ENCODE peak calls at places on chromosomes 12 and 14, in six cellular contexts. One of them, this sample, is unnamed.

GRCh38 chr12:42588981-42589464 is 523 bp downstream of the PRICKLE1 start:
- DNase-seq in HCT116: no peak
- DNase-seq in OCI-LY7: peak; percentile 11
- DNase-seq in neural progenitor cell: peak; percentile 84
- DNase-seq in PC-3: peak; percentile 64
- DNase-seq in GM23338: peak; percentile 83
- DNase-seq in this sample: peak; percentile 71

GRCh38 chr12:108511633-108512540 is 3.2 kb upstream of the FICD start:
- DNase-seq in neural progenitor cell: peak; percentile 80
- DNase-seq in OCI-LY7: peak; percentile 81
- DNase-seq in GM23338: peak; percentile 93
- DNase-seq in HCT116: peak; percentile 50
- DNase-seq in PC-3: peak; percentile 85
- DNase-seq in this sample: peak; percentile 68

GRCh38 chr12:38906482-38907170 is 1.2 kb upstream of the CPNE8 start:
- DNase-seq in HCT116: peak; percentile 74
- DNase-seq in PC-3: peak; percentile 91
- DNase-seq in OCI-LY7: no peak
- DNase-seq in GM23338: peak; percentile 94
- DNase-seq in neural progenitor cell: peak; percentile 96
- DNase-seq in this sample: peak; percentile 90

GRCh38 chr12:116291218-116291617 is 13.7 kb upstream of the MED13L start:
- DNase-seq in PC-3: no peak
- DNase-seq in OCI-LY7: no peak
- DNase-seq in neural progenitor cell: no peak
- DNase-seq in HCT116: no peak
- DNase-seq in GM23338: no peak
- DNase-seq in this sample: no peak

GRCh38 chr12:11755311-11755930 is 105.9 kb downstream of the ETV6 start:
- DNase-seq in OCI-LY7: no peak
- DNase-seq in PC-3: no peak
- DNase-seq in neural progenitor cell: no peak
- DNase-seq in GM23338: no peak
- DNase-seq in HCT116: no peak
- DNase-seq in this sample: no peak

GRCh38 chr12:15151141-15152091 is 69.8 kb downstream of the RERG start:
- DNase-seq in GM23338: peak; percentile 35
- DNase-seq in PC-3: peak; percentile 42
- DNase-seq in neural progenitor cell: peak; percentile 38
- DNase-seq in OCI-LY7: peak; percentile 21
- DNase-seq in HCT116: peak; percentile 6
- DNase-seq in this sample: peak; percentile 38

GRCh38 chr12:107406932-107407331 is 278.7 kb upstream of the PWP1 start:
- DNase-seq in GM23338: no peak
- DNase-seq in PC-3: no peak
- DNase-seq in neural progenitor cell: no peak
- DNase-seq in HCT116: no peak
- DNase-seq in OCI-LY7: no peak
- DNase-seq in this sample: no peak

GRCh38 chr14:101017806-101018560 is 114.5 kb upstream of the RTL1 start:
- DNase-seq in PC-3: no peak
- DNase-seq in GM23338: no peak
- DNase-seq in OCI-LY7: no peak
- DNase-seq in neural progenitor cell: no peak
- DNase-seq in HCT116: no peak
- DNase-seq in this sample: no peak

GRCh38 chr12:75611041-75611440 is 99.6 kb upstream of the KRR1 start:
- DNase-seq in OCI-LY7: peak; percentile 13
- DNase-seq in PC-3: no peak
- DNase-seq in GM23338: peak; percentile 40
- DNase-seq in HCT116: no peak
- DNase-seq in neural progenitor cell: no peak
- DNase-seq in this sample: no peak

GRCh38 chr12:76637807-76638206 is 78.2 kb upstream of the OSBPL8 start:
- DNase-seq in GM23338: no peak
- DNase-seq in OCI-LY7: no peak
- DNase-seq in PC-3: peak; percentile 87
- DNase-seq in neural progenitor cell: no peak
- DNase-seq in HCT116: no peak
- DNase-seq in this sample: peak; percentile 70

GRCh38 chr12:8773456-8773855 is 49.0 kb upstream of the A2ML1 start:
- DNase-seq in HCT116: no peak
- DNase-seq in PC-3: no peak
- DNase-seq in GM23338: no peak
- DNase-seq in neural progenitor cell: no peak
- DNase-seq in OCI-LY7: no peak
- DNase-seq in this sample: no peak

GRCh38 chr12:110340706-110341105 is 59.7 kb downstream of the ATP2A2 start:
- DNase-seq in GM23338: no peak
- DNase-seq in HCT116: no peak
- DNase-seq in neural progenitor cell: no peak
- DNase-seq in PC-3: no peak
- DNase-seq in OCI-LY7: no peak
- DNase-seq in this sample: no peak

GRCh38 chr14:54606178-54606577 is 39.2 kb downstream of the SAMD4A start:
- DNase-seq in GM23338: peak; percentile 59
- DNase-seq in HCT116: no peak
- DNase-seq in PC-3: no peak
- DNase-seq in neural progenitor cell: peak; percentile 7
- DNase-seq in OCI-LY7: no peak
- DNase-seq in this sample: peak; percentile 69

GRCh38 chr12:41993283-41993682 is 151.4 kb downstream of the GXYLT1 start:
- DNase-seq in neural progenitor cell: no peak
- DNase-seq in OCI-LY7: no peak
- DNase-seq in HCT116: no peak
- DNase-seq in GM23338: no peak
- DNase-seq in PC-3: no peak
- DNase-seq in this sample: no peak

GRCh38 chr14:85516239-85517112 is 13.5 kb upstream of the FLRT2 start:
- DNase-seq in HCT116: no peak
- DNase-seq in PC-3: peak; percentile 24
- DNase-seq in OCI-LY7: no peak
- DNase-seq in GM23338: no peak
- DNase-seq in neural progenitor cell: no peak
- DNase-seq in this sample: peak; percentile 93

GRCh38 chr14:77423423-77423822 is at the start of gene NOXRED1:
- DNase-seq in neural progenitor cell: no peak
- DNase-seq in PC-3: no peak
- DNase-seq in GM23338: no peak
- DNase-seq in OCI-LY7: no peak
- DNase-seq in HCT116: no peak
- DNase-seq in this sample: no peak

GRCh38 chr14:77426396-77426795 is 3.1 kb upstream of the NOXRED1 start:
- DNase-seq in neural progenitor cell: no peak
- DNase-seq in HCT116: no peak
- DNase-seq in GM23338: no peak
- DNase-seq in PC-3: no peak
- DNase-seq in OCI-LY7: no peak
- DNase-seq in this sample: no peak

GRCh38 chr14:77421241-77421640 is 2.1 kb downstream of the NOXRED1 start:
- DNase-seq in HCT116: no peak
- DNase-seq in neural progenitor cell: no peak
- DNase-seq in PC-3: peak; percentile 47
- DNase-seq in GM23338: no peak
- DNase-seq in OCI-LY7: no peak
- DNase-seq in this sample: peak; percentile 4

GRCh38 chr14:77424862-77425261 is 1.5 kb upstream of the NOXRED1 start:
- DNase-seq in PC-3: no peak
- DNase-seq in GM23338: peak; percentile 63
- DNase-seq in OCI-LY7: no peak
- DNase-seq in neural progenitor cell: no peak
- DNase-seq in HCT116: no peak
- DNase-seq in this sample: no peak
- TF ChIP-seq EZH2phosphoT487 in PC-3: no peak
- TF ChIP-seq EZH2phosphoT487 in GM23338: no peak
- TF ChIP-seq EZH2phosphoT487 in OCI-LY7: no peak
- TF ChIP-seq EZH2phosphoT487 in neural progenitor cell: no peak
- TF ChIP-seq EZH2phosphoT487 in HCT116: no peak
- TF ChIP-seq EZH2phosphoT487 in this sample: no peak

DNA sequence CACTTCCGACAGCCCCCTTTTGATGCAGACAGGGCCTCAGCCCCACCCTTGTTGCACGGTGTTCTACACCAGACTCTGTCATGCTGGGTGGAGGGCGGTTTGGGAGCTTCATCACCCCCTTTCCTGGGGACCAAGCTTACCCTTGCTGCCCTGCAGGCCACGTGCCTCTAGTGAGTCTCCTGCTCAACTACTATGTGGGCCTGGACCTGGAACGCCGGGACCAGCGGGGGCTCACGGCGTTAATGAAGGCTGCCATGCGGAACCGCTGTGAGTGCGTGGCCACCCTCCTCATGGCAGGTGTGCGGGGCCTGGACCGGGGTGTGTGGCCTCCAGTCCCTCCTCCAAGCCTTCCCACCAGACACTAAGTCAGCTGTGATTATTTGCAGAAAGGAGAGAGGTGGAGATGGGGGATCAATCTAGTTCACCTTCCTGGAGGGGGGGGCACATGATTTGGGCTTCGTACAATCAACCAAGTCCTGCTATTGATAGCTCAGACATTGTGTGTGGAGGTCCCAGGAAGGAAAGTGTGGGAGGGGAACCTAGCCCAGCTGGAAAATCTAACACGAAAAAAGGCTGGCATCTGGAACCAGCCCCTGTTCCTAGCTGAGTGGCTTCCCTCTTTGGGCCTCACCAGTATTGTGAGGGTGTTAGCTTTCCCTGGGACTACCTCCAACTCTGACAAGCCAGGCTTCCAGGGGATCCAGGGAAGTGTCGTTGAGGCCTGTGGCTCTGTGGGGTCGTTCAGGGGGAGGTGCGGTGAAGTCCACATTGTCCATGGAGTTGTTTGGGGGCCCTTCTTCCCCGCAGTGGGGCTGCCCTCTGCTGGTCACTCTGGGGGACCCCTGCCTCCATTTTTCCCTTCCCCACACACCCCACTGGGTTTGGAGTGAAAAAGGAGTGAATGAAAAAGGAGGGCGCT is 1.6 kb downstream of the ANKRD33 start:
- DNase-seq in OCI-LY7: no peak
- DNase-seq in GM23338: peak; percentile 68
- DNase-seq in HCT116: no peak
- DNase-seq in neural progenitor cell: no peak
- DNase-seq in PC-3: no peak
- DNase-seq in this sample: no peak
- TF ChIP-seq EZH2phosphoT487 in OCI-LY7: no peak
- TF ChIP-seq EZH2phosphoT487 in GM23338: no peak
- TF ChIP-seq EZH2phosphoT487 in HCT116: no peak
- TF ChIP-seq EZH2phosphoT487 in neural progenitor cell: no peak
- TF ChIP-seq EZH2phosphoT487 in PC-3: no peak
- TF ChIP-seq EZH2phosphoT487 in this sample: no peak

GRCh38 chr12:47849261-47849660 is 29.6 kb upstream of the HDAC7 start:
- DNase-seq in neural progenitor cell: no peak
- DNase-seq in GM23338: no peak
- DNase-seq in HCT116: no peak
- DNase-seq in PC-3: no peak
- DNase-seq in OCI-LY7: no peak
- DNase-seq in this sample: no peak

GRCh38 chr12:47846294-47846996 is 26.7 kb upstream of the HDAC7 start:
- DNase-seq in GM23338: no peak
- DNase-seq in PC-3: no peak
- DNase-seq in HCT116: no peak
- DNase-seq in OCI-LY7: no peak
- DNase-seq in neural progenitor cell: no peak
- DNase-seq in this sample: no peak

GRCh38 chr12:47850153-47851084 is 30.7 kb upstream of the HDAC7 start:
- DNase-seq in PC-3: no peak
- DNase-seq in HCT116: no peak
- DNase-seq in OCI-LY7: no peak
- DNase-seq in neural progenitor cell: peak; percentile 30
- DNase-seq in GM23338: peak; percentile 32
- DNase-seq in this sample: no peak

GRCh38 chr12:47851303-47851952 is 31.7 kb upstream of the HDAC7 start:
- DNase-seq in GM23338: no peak
- DNase-seq in PC-3: no peak
- DNase-seq in neural progenitor cell: no peak
- DNase-seq in OCI-LY7: no peak
- DNase-seq in HCT116: no peak
- DNase-seq in this sample: peak; percentile 16

DNA sequence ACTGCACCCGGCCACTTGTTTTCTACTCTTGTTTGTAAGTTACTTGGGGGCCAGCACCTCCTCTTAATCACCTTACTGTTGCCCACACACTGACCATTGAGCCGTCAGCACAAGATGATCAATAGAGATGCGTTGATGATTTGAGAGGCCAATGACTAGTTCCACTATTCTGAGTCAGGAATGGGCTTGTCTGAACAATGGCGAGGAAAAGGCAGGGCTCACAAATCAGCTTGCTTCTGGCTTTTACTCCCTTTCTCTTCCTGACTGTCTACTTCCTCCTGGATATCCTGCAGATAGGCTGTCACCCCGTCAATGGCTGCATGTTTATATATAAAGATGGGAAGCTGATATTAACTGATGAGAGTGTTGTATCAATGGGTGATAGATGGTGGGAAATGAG is 29.1 kb upstream of the HDAC7 start:
- DNase-seq in neural progenitor cell: no peak
- DNase-seq in HCT116: no peak
- DNase-seq in OCI-LY7: no peak
- DNase-seq in GM23338: no peak
- DNase-seq in PC-3: no peak
- DNase-seq in this sample: no peak
- TF ChIP-seq EZH2phosphoT487 in neural progenitor cell: no peak
- TF ChIP-seq EZH2phosphoT487 in HCT116: no peak
- TF ChIP-seq EZH2phosphoT487 in OCI-LY7: no peak
- TF ChIP-seq EZH2phosphoT487 in GM23338: no peak
- TF ChIP-seq EZH2phosphoT487 in PC-3: no peak
- TF ChIP-seq EZH2phosphoT487 in this sample: no peak

GRCh38 chr14:68934034-68934433 is 45.1 kb downstream of the ACTN1 start:
- DNase-seq in HCT116: no peak
- DNase-seq in neural progenitor cell: no peak
- DNase-seq in OCI-LY7: no peak
- DNase-seq in GM23338: no peak
- DNase-seq in PC-3: no peak
- DNase-seq in this sample: no peak

GRCh38 chr14:68936980-68937379 is 42.1 kb downstream of the ACTN1 start:
- DNase-seq in PC-3: no peak
- DNase-seq in OCI-LY7: no peak
- DNase-seq in neural progenitor cell: no peak
- DNase-seq in GM23338: no peak
- DNase-seq in HCT116: no peak
- DNase-seq in this sample: no peak

GRCh38 chr14:68936476-68936875 is 42.6 kb downstream of the ACTN1 start:
- DNase-seq in OCI-LY7: no peak
- DNase-seq in neural progenitor cell: no peak
- DNase-seq in GM23338: no peak
- DNase-seq in PC-3: no peak
- DNase-seq in HCT116: no peak
- DNase-seq in this sample: no peak

GRCh38 chr14:68937790-68938514 is 41.1 kb downstream of the ACTN1 start:
- DNase-seq in PC-3: no peak
- DNase-seq in HCT116: no peak
- DNase-seq in neural progenitor cell: peak; percentile 53
- DNase-seq in OCI-LY7: no peak
- DNase-seq in GM23338: peak; percentile 63
- DNase-seq in this sample: peak; percentile 69

DNA sequence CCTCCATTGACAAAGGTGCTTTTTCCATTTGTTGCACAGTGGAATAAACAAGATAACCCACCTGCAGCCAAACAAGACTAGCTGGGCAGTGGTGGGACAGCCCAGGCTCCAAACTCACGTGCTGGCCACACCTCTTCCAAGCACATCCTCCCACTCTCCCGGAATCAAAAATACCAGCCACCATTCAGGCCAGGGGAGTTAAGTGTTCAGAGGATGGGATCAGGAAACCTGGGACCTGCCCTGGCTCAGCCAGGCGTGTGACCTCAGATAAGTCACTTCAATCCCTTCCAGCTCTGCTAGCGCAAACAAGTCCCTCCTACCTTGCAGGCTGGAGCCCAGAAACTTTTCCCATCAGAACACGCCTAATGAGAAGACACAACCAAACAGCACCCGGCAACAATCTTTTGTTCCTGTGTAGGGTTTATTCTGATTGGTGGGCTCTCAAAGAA is 43.3 kb downstream of the ACTN1 start:
- DNase-seq in PC-3: no peak
- DNase-seq in GM23338: no peak
- DNase-seq in OCI-LY7: no peak
- DNase-seq in HCT116: no peak
- DNase-seq in neural progenitor cell: peak; percentile 37
- DNase-seq in this sample: no peak
- TF ChIP-seq EZH2phosphoT487 in PC-3: no peak
- TF ChIP-seq EZH2phosphoT487 in GM23338: no peak
- TF ChIP-seq EZH2phosphoT487 in OCI-LY7: no peak
- TF ChIP-seq EZH2phosphoT487 in HCT116: no peak
- TF ChIP-seq EZH2phosphoT487 in neural progenitor cell: no peak
- TF ChIP-seq EZH2phosphoT487 in this sample: no peak